ENCODE peak calls at places on chromosomes 2 and 18, in five cellular contexts. H is ACHN; E is CD4-positive, CD25-positive, alpha-beta regulatory T cell; B is left cardiac atrium; X is activated CD8-positive, alpha-beta memory T cell treated with anti-CD3 and anti-CD28 coated beads for 48 hours. A is an unnamed sample.

GRCh38 chr2:30948120-30948519 is 140.9 kb upstream of the CAPN13 start:
- DNase-seq in H (no peak), B (no peak), X (no peak), E (no peak), A (no peak)

GRCh38 chr18:28267878-28268625 is 91.1 kb upstream of the CDH2 start:
- DNase-seq in B (no peak), E (no peak), H (peak), X (no peak), A (no peak)

GRCh38 chr2:168992026-168992425 is 39.1 kb downstream of the ABCB11 start:
- DNase-seq in X (no peak), H (no peak), B (no peak), E (no peak), A (no peak)

GRCh38 chr2:7089898-7090510 is 172.8 kb downstream of the RNF144A start:
- DNase-seq in B (no peak), X (no peak), E (no peak), H (no peak), A (no peak)

GRCh38 chr2:20738789-20739188 is 71.8 kb downstream of the GDF7 start:
- DNase-seq in H (no peak), B (no peak), E (no peak), X (no peak), A (no peak)

GRCh38 chr2:160375037-160375436 is 118.6 kb downstream of the RBMS1 start:
- DNase-seq in H (no peak), E (no peak), X (no peak), B (no peak), A (no peak)

GRCh38 chr2:15359716-15360531 is 201.2 kb downstream of the NBAS start:
- DNase-seq in E (no peak), H (no peak), X (no peak), B (no peak), A (no peak)

GRCh38 chr2:205699554-205700289 is 17.4 kb downstream of the NRP2 start:
- DNase-seq in E (no peak), H (no peak), X (no peak), B (no peak), A (no peak)

GRCh38 chr2:44441200-44441599 is 79.5 kb downstream of the CAMKMT start:
- DNase-seq in H (no peak), B (no peak), X (no peak), E (no peak), A (no peak)

GRCh38 chr18:43665239-43665788 is 388.0 kb upstream of the SYT4 start:
- DNase-seq in X (no peak), B (no peak), H (no peak), E (no peak), A (no peak)

GRCh38 chr2:26450031-26450635 is 27.8 kb downstream of the OTOF start:
- DNase-seq in X (no peak), B (no peak), H (no peak), E (no peak), A (no peak)

GRCh38 chr18:10404148-10404547 is 50.3 kb upstream of the APCDD1 start:
- DNase-seq in X (no peak), H (no peak), B (no peak), E (no peak), A (no peak)

GRCh38 chr2:192195548-192196418 is 1.1 kb upstream of the TMEFF2 start:
- DNase-seq in E (peak), X (no peak), B (peak), H (peak), A (peak)

GRCh38 chr2:2147024-2147900 is 183.8 kb downstream of the MYT1L start:
- DNase-seq in H (no peak), E (no peak), B (peak), X (no peak), A (no peak)

GRCh38 chr2:71711470-71711857 is 258.1 kb downstream of the DYSF start:
- DNase-seq in B (peak), E (no peak), H (no peak), X (no peak), A (no peak)

GRCh38 chr2:119462574-119462973 is 30.9 kb downstream of the TMEM37 start:
- DNase-seq in E (no peak), B (no peak), X (no peak), H (no peak), A (no peak)

GRCh38 chr2:60119778-60120177 is 433.7 kb downstream of the BCL11A start:
- DNase-seq in X (no peak), B (no peak), H (no peak), E (no peak), A (no peak)

GRCh38 chr2:72933646-72934151 is 16.4 kb downstream of the EMX1 start:
- DNase-seq in X (no peak), B (no peak), E (no peak), H (no peak), A (no peak)

GRCh38 chr18:79940126-79940813 is 11.2 kb downstream of the SLC66A2 start:
- DNase-seq in B (no peak), X (no peak), H (no peak), E (no peak), A (no peak)

GRCh38 chr2:176508984-176509383 is 239.7 kb downstream of the MTX2 start:
- DNase-seq in X (no peak), H (peak), B (no peak), E (no peak), A (no peak)

GRCh38 chr18:36610716-36611115 is 218.1 kb downstream of the TPGS2 start:
- DNase-seq in B (no peak), E (no peak), X (no peak), H (no peak), A (no peak)

GRCh38 chr18:28113271-28114023 is 63.5 kb downstream of the CDH2 start:
- DNase-seq in B (no peak), E (no peak), X (no peak), H (no peak), A (no peak)

GRCh38 chr18:62781262-62781661 is 65.9 kb downstream of the PHLPP1 start:
- DNase-seq in E (no peak), H (no peak), B (no peak), X (no peak), A (no peak)

GRCh38 chr2:114330594-114330993 is 111.8 kb upstream of the DPP10 start:
- DNase-seq in H (no peak), B (no peak), X (no peak), E (no peak), A (no peak)

GRCh38 chr18:12005542-12006487 is 24.5 kb downstream of the IMPA2 start:
- DNase-seq in H (no peak), X (no peak), B (no peak), E (no peak), A (no peak)

GRCh38 chr2:187403568-187404260 is 44.3 kb downstream of the CALCRL start:
- DNase-seq in E (no peak), B (no peak), H (peak), X (no peak), A (no peak)

GRCh38 chr2:233463586-233463985 is 103.0 kb downstream of the USP40 start:
- DNase-seq in E (no peak), H (no peak), B (peak), X (no peak), A (no peak)

GRCh38 chr18:73697395-73697794 is 450.2 kb downstream of the FBXO15 start:
- DNase-seq in X (no peak), B (no peak), H (no peak), E (no peak), A (no peak)

GRCh38 chr2:19783935-19784334 is 117.8 kb downstream of the TTC32 start:
- DNase-seq in H (no peak), E (no peak), B (no peak), X (no peak), A (no peak)

GRCh38 chr2:218691234-218691633 is 19.3 kb downstream of the STK36 start:
- DNase-seq in H (no peak), E (no peak), B (no peak), X (no peak), A (no peak)

GRCh38 chr2:188588235-188588634 is 296.6 kb downstream of the GULP1 start:
- DNase-seq in X (no peak), B (no peak), H (no peak), E (no peak), A (no peak)

GRCh38 chr18:50836521-50836957 is 16.7 kb upstream of the MRO start:
- DNase-seq in E (no peak), B (no peak), X (no peak), H (peak), A (no peak)

GRCh38 chr18:11149441-11150270 is at the start of gene PIEZO2:
- DNase-seq in E (no peak), X (no peak), B (peak), H (no peak), A (no peak)

A was measured in CD4-positive, alpha-beta memory T cell.